ENCODE peak calls at places on chromosomes 4 and X, in seven cellular contexts. J, A, P, Y, E, T and Q are unnamed samples.

GRCh38 chr4:1988327-1988724 is 20.4 kb downstream of the NELFA start:
- DNase-seq in J (no peak), A (no peak), P (no peak), Y (no peak), E (no peak), T (no peak), Q (no peak)

GRCh38 chr4:38860788-38861424 is 4.3 kb upstream of the TLR6 start:
- DNase-seq in J (peak), A (peak), P (no peak), Y (peak), E (peak), T (peak), Q (peak)

GRCh38 chr4:14180983-14181601 is 553.6 kb upstream of the BOD1L1 start:
- DNase-seq in J (no peak), A (peak), P (no peak), Y (no peak), E (no peak), T (no peak), Q (no peak)

GRCh38 chr4:157961591-157961990 is 211.2 kb downstream of the GASK1B start:
- DNase-seq in J (no peak), A (no peak), P (no peak), Y (no peak), E (no peak), T (no peak), Q (no peak)

GRCh38 chrX:115367455-115367854 is 77.9 kb downstream of the LUZP4 start:
- DNase-seq in J (no peak), A (no peak), P (no peak), Y (no peak), E (no peak), T (peak), Q (no peak)

GRCh38 chr4:48862661-48863060 is 31.8 kb downstream of the OCIAD1 start:
- DNase-seq in J (no peak), A (no peak), P (no peak), Y (no peak), E (no peak), T (no peak), Q (no peak)

GRCh38 chr4:169024762-169025161 is 14.7 kb upstream of the CBR4 start:
- DNase-seq in J (no peak), A (peak), P (no peak), Y (no peak), E (peak), T (peak), Q (peak)

GRCh38 chr4:173380987-173381386 is 10.2 kb downstream of the SAP30 start:
- DNase-seq in J (no peak), A (no peak), P (no peak), Y (no peak), E (no peak), T (no peak), Q (no peak)

GRCh38 chrX:134020910-134021309 is 35.5 kb upstream of the GPC3 start:
- DNase-seq in J (no peak), A (no peak), P (no peak), Y (no peak), E (peak), T (no peak), Q (no peak)

GRCh38 chr4:36640876-36641275 is 359.5 kb downstream of the DTHD1 start:
- DNase-seq in J (no peak), A (no peak), P (no peak), Y (no peak), E (no peak), T (no peak), Q (no peak)

GRCh38 chr4:38757945-38758344 is 24.8 kb downstream of the TLR10 start:
- DNase-seq in J (no peak), A (peak), P (no peak), Y (no peak), E (peak), T (peak), Q (peak)

GRCh38 chr4:122700178-122700725 is 32.3 kb upstream of the BBS12 start:
- DNase-seq in J (no peak), A (peak), P (no peak), Y (no peak), E (peak), T (peak), Q (no peak)

GRCh38 chrX:16137416-16138107 is 14.2 kb downstream of the GRPR start:
- DNase-seq in J (no peak), A (no peak), P (no peak), Y (no peak), E (no peak), T (no peak), Q (no peak)

GRCh38 chr4:32658019-32658418 is 1937.8 kb downstream of the PCDH7 start:
- DNase-seq in J (no peak), A (no peak), P (no peak), Y (no peak), E (no peak), T (no peak), Q (no peak)

GRCh38 chr4:147769386-147769785 is 37.5 kb downstream of the ARHGAP10 start:
- DNase-seq in J (no peak), A (no peak), P (no peak), Y (no peak), E (no peak), T (no peak), Q (no peak)

GRCh38 chr4:56684320-56684719 is 3.2 kb upstream of the HOPX start:
- DNase-seq in J (no peak), A (no peak), P (no peak), Y (no peak), E (no peak), T (peak), Q (no peak)

GRCh38 chr4:97496298-97496873 is 646.9 kb downstream of the STPG2 start:
- DNase-seq in J (no peak), A (peak), P (peak), Y (no peak), E (no peak), T (no peak), Q (no peak)

GRCh38 chr4:147839651-147840050 is 107.8 kb downstream of the ARHGAP10 start:
- DNase-seq in J (no peak), A (no peak), P (peak), Y (no peak), E (no peak), T (no peak), Q (no peak)

GRCh38 chr4:103046416-103047290 is 27.1 kb upstream of the SLC9B1 start:
- DNase-seq in J (no peak), A (peak), P (peak), Y (no peak), E (peak), T (peak), Q (peak)

GRCh38 chr4:23333946-23334878 is 555.6 kb downstream of the PPARGC1A start:
- DNase-seq in J (no peak), A (peak), P (peak), Y (peak), E (peak), T (peak), Q (peak)

GRCh38 chrX:2608638-2609430 is 82.3 kb upstream of the CD99 start:
- DNase-seq in J (peak), A (peak), P (peak), Y (peak), E (peak), T (peak), Q (peak)

GRCh38 chr4:78629991-78630541 is 78.5 kb downstream of the ANXA3 start:
- DNase-seq in J (peak), A (no peak), P (no peak), Y (no peak), E (no peak), T (no peak), Q (no peak)

GRCh38 chrX:13223868-13224555 is 95.8 kb downstream of the ATXN3L start:
- DNase-seq in J (no peak), A (peak), P (peak), Y (no peak), E (no peak), T (peak), Q (no peak)

GRCh38 chrX:22109442-22109841 is 77.3 kb downstream of the PHEX start:
- DNase-seq in J (no peak), A (peak), P (peak), Y (no peak), E (no peak), T (peak), Q (no peak)

GRCh38 chr4:150510176-150510875 is 71.6 kb upstream of the MAB21L2 start:
- DNase-seq in J (no peak), A (peak), P (peak), Y (no peak), E (no peak), T (peak), Q (no peak)

GRCh38 chr4:176320340-176320975 is 692 bp downstream of the SPCS3 start:
- DNase-seq in J (peak), A (peak), P (peak), Y (peak), E (peak), T (peak), Q (peak)

GRCh38 chr4:87213425-87213824 is 7.0 kb downstream of the KLHL8 start:
- DNase-seq in J (no peak), A (no peak), P (peak), Y (no peak), E (no peak), T (peak), Q (no peak)

GRCh38 chr4:74123065-74123728 is 24.2 kb upstream of the CXCL2 start:
- DNase-seq in J (no peak), A (peak), P (no peak), Y (no peak), E (no peak), T (peak), Q (no peak)

GRCh38 chr4:94511591-94511990 is 59.8 kb downstream of the PDLIM5 start:
- DNase-seq in J (no peak), A (no peak), P (no peak), Y (no peak), E (no peak), T (no peak), Q (no peak)

GRCh38 chrX:57904481-57904880 is 5.8 kb downstream of the ZXDA start:
- DNase-seq in J (no peak), A (no peak), P (no peak), Y (no peak), E (no peak), T (no peak), Q (no peak)

GRCh38 chr4:186728631-186729271 is 5.1 kb upstream of the FAT1 start:
- DNase-seq in J (no peak), A (peak), P (no peak), Y (no peak), E (no peak), T (peak), Q (no peak)

GRCh38 chr4:172953896-172954568 is 214.6 kb upstream of the GALNT7 start:
- DNase-seq in J (no peak), A (peak), P (no peak), Y (no peak), E (no peak), T (peak), Q (no peak)

GRCh38 chrX:31392541-31392940 is 320.7 kb upstream of the FTHL17 start:
- DNase-seq in J (no peak), A (no peak), P (no peak), Y (no peak), E (no peak), T (no peak), Q (no peak)

GRCh38 chr4:138611721-138612120 is 369.6 kb upstream of the SLC7A11 start:
- DNase-seq in J (no peak), A (no peak), P (no peak), Y (no peak), E (peak), T (no peak), Q (no peak)

GRCh38 chr4:124631760-124632159 is 80.8 kb downstream of the ANKRD50 start:
- DNase-seq in J (no peak), A (peak), P (peak), Y (no peak), E (no peak), T (peak), Q (no peak)

GRCh38 chrX:135520022-135520552 is 373 bp upstream of the INTS6L start:
- DNase-seq in J (no peak), A (no peak), P (no peak), Y (no peak), E (peak), T (peak), Q (no peak)

GRCh38 chrX:39773923-39774803 is 323.6 kb downstream of the BCOR start:
- DNase-seq in J (no peak), A (no peak), P (peak), Y (no peak), E (peak), T (no peak), Q (no peak)

GRCh38 chrX:2883770-2884169 is 45.4 kb downstream of the ARSD start:
- DNase-seq in J (no peak), A (no peak), P (no peak), Y (no peak), E (no peak), T (no peak), Q (no peak)

DNA sequence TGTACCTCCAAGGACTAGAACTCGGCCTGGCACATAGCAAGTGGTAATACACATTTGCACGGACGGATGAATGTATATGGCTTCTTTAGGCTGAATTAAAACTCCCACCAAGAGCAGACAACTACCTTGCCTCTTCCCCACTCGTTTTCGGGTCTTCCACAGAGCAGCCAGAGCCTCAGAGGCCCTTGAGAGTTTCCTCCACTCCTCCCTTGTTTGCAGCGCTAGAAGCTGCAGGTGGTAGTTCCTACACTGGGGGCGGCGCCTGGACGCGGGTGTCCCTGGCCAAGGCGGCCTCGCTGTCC is 10.2 kb upstream of the INTU start:
- DNase-seq in J (no peak), A (no peak), P (no peak), Y (no peak), E (no peak), T (no peak), Q (no peak)
- H3K4me3 ChIP-seq in J (peak), A (peak), P (peak), Y (no peak), E (peak), T (peak), Q (no peak)

GRCh38 chrX:155877288-155877687 is 3.9 kb upstream of the VAMP7 start:
- DNase-seq in J (no peak), A (no peak), P (no peak), Y (no peak), E (no peak), T (no peak), Q (no peak)
- H3K4me3 ChIP-seq in J (no peak), A (no peak), P (no peak), Y (no peak), E (no peak), T (no peak), Q (no peak)

GRCh38 chrX:10006086-10006485 is 38.9 kb downstream of the CLDN34 start:
- DNase-seq in J (no peak), A (no peak), P (no peak), Y (no peak), E (no peak), T (no peak), Q (no peak)
- H3K4me3 ChIP-seq in J (no peak), A (no peak), P (no peak), Y (no peak), E (no peak), T (no peak), Q (no peak)

DNA sequence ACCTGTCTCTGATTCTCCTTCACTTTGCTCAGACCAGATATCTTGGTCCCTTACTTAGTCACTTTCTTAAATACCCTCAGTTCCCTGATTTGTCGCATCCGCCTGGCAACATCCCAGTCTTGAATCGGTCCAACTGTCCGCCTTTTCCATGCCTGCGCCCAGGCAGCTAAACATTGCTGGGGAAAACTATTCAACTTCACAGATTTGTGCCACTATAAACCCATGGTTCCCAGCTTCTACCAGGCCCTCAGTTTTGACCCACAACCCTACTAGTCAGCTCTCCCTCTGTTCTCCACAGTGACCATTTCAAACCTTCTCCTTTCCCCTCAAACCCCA is 451 bp upstream of the FGD1 start:
- DNase-seq in J (no peak), A (no peak), P (no peak), Y (no peak), E (no peak), T (no peak), Q (no peak)
- H3K4me3 ChIP-seq in J (peak), A (peak), P (peak), Y (no peak), E (peak), T (peak), Q (peak)